ENCODE peak calls at places on chromosomes 1 and 21, in seven cellular contexts. V is anterior cingulate cortex, L is dermis microvascular lymphatic vessel endothelial cell, Z is NCI-H1092 treated with DMSO at 0.1 percent for 48 hours, C is posterior cingulate gyrus, S is KBM-7, N is body of pancreas. B is an unnamed sample.

GRCh38 chr1:231705860-231706553 is 79.4 kb downstream of the DISC1 start:
- DNase-seq in V (no peak), L (no peak), Z (no peak), C (no peak), S (no peak), N (no peak), B (no peak)

GRCh38 chr1:52238887-52239707 is 97.2 kb downstream of the ZFYVE9 start:
- DNase-seq in V (no peak), L (no peak), Z (no peak), C (no peak), S (no peak), N (no peak), B (no peak)

GRCh38 chr1:201716742-201717135 is 112.2 kb upstream of the IPO9 start:
- DNase-seq in V (no peak), L (no peak), Z (no peak), C (no peak), S (no peak), N (no peak), B (no peak)

GRCh38 chr1:44027320-44027719 is 3.9 kb downstream of the SLC6A9 start:
- DNase-seq in V (no peak), L (no peak), Z (no peak), C (no peak), S (no peak), N (no peak), B (no peak)

GRCh38 chr21:43303240-43304178 is 123.4 kb downstream of the SIK1 start:
- DNase-seq in V (no peak), L (no peak), Z (no peak), C (no peak), S (no peak), N (no peak), B (no peak)

GRCh38 chr21:46221664-46222435 is 6.7 kb downstream of the LSS start:
- DNase-seq in V (no peak), L (no peak), Z (no peak), C (no peak), S (no peak), N (peak), B (no peak)

GRCh38 chr21:36210779-36211659 is 54.4 kb downstream of the DOP1B start:
- DNase-seq in V (no peak), L (no peak), Z (no peak), C (no peak), S (no peak), N (no peak), B (no peak)

GRCh38 chr1:193013005-193013404 is 46.2 kb downstream of the UCHL5 start:
- DNase-seq in V (no peak), L (no peak), Z (no peak), C (no peak), S (no peak), N (no peak), B (no peak)

GRCh38 chr1:184020855-184021254 is 16.7 kb downstream of the COLGALT2 start:
- DNase-seq in V (no peak), L (no peak), Z (no peak), C (no peak), S (no peak), N (no peak), B (no peak)

GRCh38 chr21:26840912-26841311 is 4.3 kb downstream of the ADAMTS1 start:
- DNase-seq in V (no peak), L (no peak), Z (no peak), C (peak), S (no peak), N (peak), B (no peak)

GRCh38 chr1:224542783-224543440 is 73.2 kb upstream of the CNIH3 start:
- DNase-seq in V (no peak), L (peak), Z (no peak), C (no peak), S (peak), N (no peak), B (no peak)

GRCh38 chr1:197919523-197920301 is 2.5 kb downstream of the LHX9 start:
- DNase-seq in V (no peak), L (no peak), Z (no peak), C (no peak), S (no peak), N (no peak), B (no peak)

GRCh38 chr1:155120253-155120652 is 7.4 kb upstream of the EFNA1 start:
- DNase-seq in V (no peak), L (no peak), Z (no peak), C (no peak), S (no peak), N (no peak), B (no peak)

GRCh38 chr1:153401461-153401860 is 10.6 kb upstream of the S100A8 start:
- DNase-seq in V (no peak), L (no peak), Z (no peak), C (no peak), S (no peak), N (no peak), B (no peak)

GRCh38 chr1:59689741-59690140 is 125.0 kb upstream of the HOOK1 start:
- DNase-seq in V (no peak), L (no peak), Z (no peak), C (no peak), S (no peak), N (no peak), B (no peak)

GRCh38 chr1:18527514-18527913 is 46.8 kb downstream of the KLHDC7A start:
- DNase-seq in V (no peak), L (no peak), Z (no peak), C (no peak), S (no peak), N (no peak), B (no peak)

GRCh38 chr21:42646836-42647235 is 6.6 kb upstream of the PDE9A start:
- DNase-seq in V (no peak), L (no peak), Z (no peak), C (no peak), S (no peak), N (no peak), B (no peak)

GRCh38 chr1:23470282-23471070 is 13.5 kb downstream of the ASAP3 start:
- DNase-seq in V (no peak), L (no peak), Z (no peak), C (no peak), S (no peak), N (peak), B (no peak)

GRCh38 chr1:94953741-94954140 is 26.8 kb upstream of the CNN3 start:
- DNase-seq in V (no peak), L (no peak), Z (no peak), C (no peak), S (no peak), N (no peak), B (no peak)

GRCh38 chr1:162305969-162306368 is 70.7 kb downstream of the SPATA46 start:
- DNase-seq in V (no peak), L (no peak), Z (no peak), C (no peak), S (no peak), N (peak), B (no peak)

GRCh38 chr1:197559244-197559643 is 216.0 kb downstream of the DENND1B start:
- DNase-seq in V (no peak), L (no peak), Z (no peak), C (no peak), S (no peak), N (no peak), B (no peak)

GRCh38 chr1:63914241-63914640 is 140.4 kb downstream of the ROR1 start:
- DNase-seq in V (no peak), L (no peak), Z (no peak), C (no peak), S (no peak), N (peak), B (no peak)

GRCh38 chr1:51063121-51063520 is 38.9 kb upstream of the C1orf185 start:
- DNase-seq in V (no peak), L (no peak), Z (no peak), C (no peak), S (no peak), N (no peak), B (no peak)

GRCh38 chr1:21619041-21619947 is 49.9 kb downstream of the RAP1GAP start:
- DNase-seq in V (no peak), L (no peak), Z (no peak), C (no peak), S (no peak), N (peak), B (no peak)

GRCh38 chr1:234611153-234611798 is 1.3 kb upstream of the IRF2BP2 start:
- DNase-seq in V (no peak), L (peak), Z (peak), C (no peak), S (peak), N (no peak), B (peak)

GRCh38 chr1:117825414-117825813 is 104.0 kb downstream of the GDAP2 start:
- DNase-seq in V (no peak), L (no peak), Z (no peak), C (no peak), S (no peak), N (no peak), B (no peak)